ENCODE peak calls at places on chromosomes 4 and X, in four cellular contexts. S is type B pancreatic cell, E is foreskin fibroblast, X is left ventricle myocardium inferior. M is an unnamed sample.

GRCh38 chr4:142446965-142447474 is 399.1 kb downstream of the INPP4B start:
- DNase-seq in E (no peak), X (no peak), S (no peak), M (no peak)

GRCh38 chrX:118510076-118510475 is 14.5 kb downstream of the DOCK11 start:
- DNase-seq in E (no peak), X (peak), S (no peak), M (no peak)

GRCh38 chr4:40211224-40212185 is 14.7 kb downstream of the RHOH start:
- DNase-seq in E (peak), S (no peak), X (no peak), M (no peak)

GRCh38 chr4:42341518-42342026 is 55.7 kb upstream of the SHISA3 start:
- DNase-seq in S (no peak), X (no peak), E (no peak), M (no peak)

GRCh38 chr4:32268949-32269348 is 1548.8 kb downstream of the PCDH7 start:
- DNase-seq in S (no peak), X (no peak), E (no peak), M (no peak)

GRCh38 chr4:152747444-152747843 is 32.1 kb downstream of the TIGD4 start:
- DNase-seq in X (no peak), S (no peak), E (no peak), M (no peak)

GRCh38 chr4:141350122-141350904 is 129.6 kb downstream of the ZNF330 start:
- DNase-seq in E (peak), X (no peak), S (no peak), M (peak)

GRCh38 chr4:86935499-86935832 is 655 bp downstream of the AFF1 start:
- DNase-seq in E (no peak), S (no peak), X (no peak), M (no peak)

GRCh38 chrX:110477593-110478228 is 119.1 kb downstream of the RTL9 start:
- DNase-seq in X (no peak), E (no peak), S (no peak), M (no peak)

GRCh38 chr4:152935661-152936445 is at the start of gene FHDC1:
- DNase-seq in E (no peak), X (no peak), S (peak), M (no peak)

GRCh38 chr4:77493120-77493767 is 112.4 kb upstream of the CXCL13 start:
- DNase-seq in X (no peak), E (no peak), S (no peak), M (no peak)

GRCh38 chr4:156347412-156348075 is 393.9 kb upstream of the CTSO start:
- DNase-seq in X (no peak), S (no peak), E (peak), M (peak)

GRCh38 chr4:105279314-105279713 is 132.6 kb downstream of the TET2 start:
- DNase-seq in E (no peak), S (no peak), X (no peak), M (no peak)

GRCh38 chrX:8364369-8365141 is 100.1 kb upstream of the VCX3B start:
- DNase-seq in X (peak), S (no peak), E (no peak), M (no peak)

GRCh38 chrX:10243056-10243455 is 86.3 kb downstream of the CLCN4 start:
- DNase-seq in X (no peak), S (no peak), E (no peak), M (no peak)

GRCh38 chr4:53963336-53963735 is 101.1 kb downstream of the CHIC2 start:
- DNase-seq in E (no peak), S (no peak), X (no peak), M (no peak)

GRCh38 chrX:23726196-23726595 is 16.9 kb downstream of the ACOT9 start:
- DNase-seq in S (no peak), E (no peak), X (no peak), M (no peak)

GRCh38 chr4:182576609-182577289 is 333.5 kb downstream of the TENM3 start:
- DNase-seq in E (no peak), X (no peak), S (no peak), M (no peak)

GRCh38 chrX:1062351-1062750 is 150.1 kb downstream of the CRLF2 start:
- DNase-seq in S (no peak), E (no peak), X (no peak), M (no peak)

GRCh38 chrX:41474726-41475100 is 27.6 kb downstream of the NYX start:
- DNase-seq in S (no peak), E (no peak), X (no peak), M (no peak)

GRCh38 chr4:78618426-78618825 is 66.9 kb downstream of the ANXA3 start:
- DNase-seq in E (no peak), S (no peak), X (no peak), M (no peak)

GRCh38 chr4:150126880-150127236 is 48.6 kb downstream of the DCLK2 start:
- DNase-seq in E (peak), X (no peak), S (no peak), M (no peak)

DNA sequence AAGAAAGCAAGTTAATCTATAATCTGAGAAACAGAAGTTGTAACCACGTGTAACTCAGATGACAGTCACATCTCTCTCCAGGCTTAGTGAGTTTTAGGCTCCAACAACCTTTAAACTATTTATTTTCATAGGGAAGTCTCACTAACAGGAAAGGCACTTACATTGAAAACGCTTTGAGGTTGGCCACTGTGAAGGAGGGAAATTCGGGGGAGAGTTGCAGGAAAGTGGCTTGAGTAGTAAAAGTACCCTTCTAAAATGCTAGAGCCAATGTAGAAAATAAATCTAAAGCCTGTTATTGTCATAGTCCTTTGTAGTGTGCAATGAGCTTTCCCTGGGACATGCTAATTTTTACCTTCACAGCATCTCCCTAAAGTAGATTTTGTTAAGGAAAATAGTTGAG is 995 bp upstream of the NFXL1 start:
- DNase-seq in S (no peak), E (no peak), X (no peak), M (no peak)
- TF ChIP-seq CTCF in S (no peak), E (no peak), X (no peak), M (no peak)

DNA sequence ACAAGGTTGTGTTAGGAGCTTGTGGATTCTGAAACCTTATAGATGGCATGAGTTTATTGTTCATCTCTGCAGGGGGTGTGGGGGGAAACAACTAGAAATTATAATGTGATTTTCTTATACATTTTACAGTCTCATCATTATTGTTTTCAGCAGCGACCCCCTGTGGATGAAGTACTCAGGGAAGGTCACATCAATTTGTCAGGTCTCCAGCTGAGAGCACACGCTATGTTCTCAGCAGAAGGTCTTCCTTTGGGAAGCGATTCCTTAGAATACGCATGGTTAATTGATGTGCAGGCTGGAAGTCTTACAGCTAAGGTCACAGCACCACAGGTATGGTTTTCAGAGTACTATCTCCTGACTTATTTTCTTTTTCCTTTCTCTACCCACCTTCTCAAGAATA is 72.2 kb downstream of the BLTP1 start:
- DNase-seq in X (no peak), S (no peak), E (no peak), M (no peak)
- TF ChIP-seq CTCF in X (peak), S (peak), E (peak), M (peak)

DNA sequence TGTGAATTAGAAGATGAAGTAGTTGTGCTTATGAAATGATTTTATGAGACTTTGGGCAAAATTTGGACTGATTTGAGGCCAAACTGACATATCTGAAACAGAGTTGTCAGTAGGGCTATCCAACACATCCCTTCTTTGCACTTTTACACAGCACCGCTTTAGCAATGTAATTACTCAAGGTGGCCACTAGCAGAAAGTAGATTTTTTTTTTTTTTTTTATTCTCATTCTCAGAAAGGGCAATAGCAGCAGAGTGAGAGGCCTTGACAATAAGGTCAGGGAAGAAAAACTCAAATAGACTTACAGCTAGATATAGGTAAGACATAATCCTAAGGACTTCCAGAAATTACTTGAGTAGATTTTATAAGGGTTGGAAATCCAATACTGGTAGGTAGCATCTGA is 414.3 kb downstream of the NAP1L3 start:
- DNase-seq in E (no peak), S (no peak), X (no peak), M (no peak)
- TF ChIP-seq CTCF in E (no peak), S (peak), X (no peak), M (no peak)

GRCh38 chr4:1960170-1960825 is 48.5 kb downstream of the NELFA start:
- DNase-seq in S (no peak), X (no peak), E (peak), M (no peak)

GRCh38 chr4:1959104-1959384 is 49.7 kb downstream of the NELFA start:
- DNase-seq in X (no peak), S (no peak), E (no peak), M (no peak)

GRCh38 chr4:1958276-1959103 is 50.3 kb downstream of the NELFA start:
- DNase-seq in X (no peak), E (no peak), S (no peak), M (no peak)

GRCh38 chr4:1953335-1953734 is 55.4 kb downstream of the NELFA start:
- DNase-seq in E (no peak), S (no peak), X (no peak), M (no peak)

GRCh38 chr4:1956631-1957030 is 52.1 kb downstream of the NELFA start:
- DNase-seq in X (no peak), S (no peak), E (no peak), M (no peak)
- TF ChIP-seq CTCF in X (no peak), S (no peak), E (no peak), M (no peak)

DNA sequence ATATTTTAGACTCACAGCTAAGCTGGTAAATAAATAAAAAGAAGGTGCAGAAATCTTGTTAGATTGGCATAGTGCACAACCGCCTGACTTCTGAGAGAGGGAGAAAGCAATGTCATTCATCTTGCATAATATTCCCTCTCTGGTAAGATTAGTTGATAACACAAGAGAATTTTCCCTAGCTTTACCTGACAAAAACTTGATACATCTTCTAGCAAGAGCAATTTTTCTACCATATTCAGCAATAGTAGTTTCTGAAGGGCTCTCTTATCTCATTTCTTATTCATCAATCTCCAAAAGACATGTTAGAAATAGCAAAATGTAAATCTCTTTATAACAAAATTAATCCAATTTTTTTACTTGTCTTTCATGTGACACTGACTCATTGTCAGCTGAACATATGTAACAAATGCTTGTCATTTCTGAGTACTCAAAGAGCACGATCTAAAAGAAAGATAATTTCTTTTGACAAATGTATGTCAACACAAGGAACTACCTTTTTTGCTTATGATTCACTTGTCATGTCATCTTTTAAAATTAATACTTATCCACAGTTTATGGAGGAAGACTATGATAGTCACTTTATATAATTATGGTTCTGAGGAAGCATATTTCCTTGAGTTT is 240.0 kb downstream of the ARAP2 start:
- DNase-seq in E (no peak), X (no peak), S (no peak), M (no peak)
- TF ChIP-seq CTCF in E (no peak), X (no peak), S (no peak), M (no peak)

DNA sequence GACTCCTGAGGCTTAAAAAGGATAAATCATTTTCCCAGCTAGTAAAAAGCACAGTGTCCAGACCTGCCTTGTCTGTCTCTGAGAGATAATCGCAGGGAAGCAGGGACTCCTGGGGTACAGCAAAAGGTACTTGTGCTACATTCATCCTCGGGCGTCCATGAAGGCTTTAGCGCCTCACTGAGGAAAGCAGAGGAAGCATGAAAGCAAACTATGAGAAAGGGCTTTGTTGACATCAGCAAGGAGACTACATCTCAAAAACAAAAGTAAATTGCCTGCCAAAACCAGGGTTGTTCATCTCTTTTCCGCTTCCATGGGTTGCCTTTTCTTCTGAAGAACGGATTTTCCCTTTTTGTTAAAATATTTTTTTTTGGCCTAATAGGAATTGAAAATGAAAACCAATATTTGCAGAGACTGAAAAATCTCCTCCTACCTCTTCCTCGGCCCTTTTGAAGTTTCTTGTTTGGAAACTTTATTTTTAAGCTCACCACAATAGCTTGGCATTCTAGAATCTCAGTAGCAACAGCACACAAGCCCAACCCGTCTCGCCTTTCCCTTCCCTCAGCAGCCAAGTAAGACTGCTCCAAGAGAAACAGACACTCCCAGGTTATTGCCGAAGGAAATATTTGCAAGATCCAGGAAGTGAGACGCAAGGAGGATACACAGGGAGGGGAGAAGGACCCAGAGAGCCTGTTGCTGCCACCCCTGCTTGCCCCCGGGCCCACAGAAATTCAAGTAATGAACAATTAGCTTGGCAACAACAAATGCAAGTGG is 148.3 kb upstream of the DGKK start:
- DNase-seq in X (no peak), E (no peak), S (no peak), M (no peak)
- TF ChIP-seq CTCF in X (no peak), E (no peak), S (no peak), M (no peak)